ENCODE peak calls at places on chromosomes 4 and X, in six cellular contexts. W, R, X, C, O and H are unnamed samples.
A peak's percentile ranks its signal among the peaks of the same experiment; 100 is the strongest.

GRCh38 chr4:10746371-10747143 is 62.0 kb upstream of the CLNK start:
- DNase-seq in C (no peak), W (peak; percentile 39), O (no peak), X (no peak), R (no peak), H (no peak)

GRCh38 chr4:183906736-183907651 is 1.9 kb downstream of the STOX2 start:
- DNase-seq in X (no peak), O (peak; percentile 6), W (peak; percentile 2), C (no peak), R (no peak), H (no peak)

GRCh38 chr4:16591867-16592266 is 306.6 kb downstream of the LDB2 start:
- DNase-seq in O (peak; percentile 84), C (peak; percentile 58), W (no peak), X (peak; percentile 57), R (no peak), H (no peak)

GRCh38 chrX:147953976-147954375 is 27.2 kb upstream of the FMR1NB start:
- DNase-seq in O (no peak), C (peak; percentile 14), W (no peak), X (peak; percentile 8), R (no peak), H (no peak)

GRCh38 chr4:33086351-33086900 is 2366.3 kb downstream of the PCDH7 start:
- DNase-seq in C (no peak), O (peak; percentile 67), R (no peak), W (peak; percentile 64), X (no peak), H (no peak)

GRCh38 chr4:18566970-18567799 is 545.6 kb upstream of the LCORL start:
- DNase-seq in W (no peak), R (no peak), O (no peak), C (no peak), X (no peak), H (no peak)

GRCh38 chr4:53781614-53782467 is 190.6 kb upstream of the LNX1 start:
- DNase-seq in W (no peak), C (no peak), O (no peak), X (no peak), R (no peak), H (no peak)

GRCh38 chr4:151935411-151935810 is 174.6 kb upstream of the GATB start:
- DNase-seq in O (no peak), W (no peak), C (no peak), X (no peak), R (no peak), H (no peak)

GRCh38 chrX:9788908-9789307 is 2.7 kb downstream of the SHROOM2 start:
- DNase-seq in C (no peak), R (no peak), X (no peak), W (peak; percentile 5), O (peak; percentile 48), H (no peak)

GRCh38 chr4:128191115-128191897 is 96.3 kb downstream of the PGRMC2 start:
- DNase-seq in X (peak; percentile 65), W (peak; percentile 77), O (peak; percentile 81), R (peak; percentile 28), C (peak; percentile 31), H (peak; percentile 25)

GRCh38 chr4:107497054-107497453 is 223.0 kb downstream of the PAPSS1 start:
- DNase-seq in W (no peak), O (no peak), R (no peak), X (no peak), C (no peak), H (no peak)

GRCh38 chrX:14694631-14695030 is 165.3 kb downstream of the GLRA2 start:
- DNase-seq in O (no peak), X (no peak), W (peak; percentile 45), C (no peak), R (no peak), H (no peak)

GRCh38 chr4:41264212-41264611 is 7.5 kb downstream of the UCHL1 start:
- DNase-seq in C (no peak), X (no peak), R (no peak), O (no peak), W (no peak), H (no peak)

GRCh38 chr4:5266991-5267390 is 215.7 kb downstream of the STK32B start:
- DNase-seq in X (no peak), W (peak; percentile 65), R (no peak), C (no peak), O (no peak), H (no peak)

GRCh38 chr4:1862055-1862911 is 6.3 kb upstream of the LETM1 start:
- DNase-seq in R (no peak), W (no peak), X (no peak), O (no peak), C (no peak), H (no peak)

GRCh38 chr4:169254546-169254983 is 16.2 kb downstream of the SH3RF1 start:
- DNase-seq in W (peak; percentile 85), C (no peak), X (peak; percentile 52), O (peak; percentile 89), R (no peak), H (no peak)

GRCh38 chr4:186486172-186486571 is 69.2 kb downstream of the MTNR1A start:
- DNase-seq in O (peak; percentile 20), C (no peak), R (no peak), W (peak; percentile 6), X (no peak), H (no peak)
- H3K4me3 ChIP-seq in O (no peak overlapping the region), C (peak overlapping the region; percentile 45), R (no peak overlapping the region), W (no peak overlapping the region), X (peak overlapping the region; percentile 29), H (no peak overlapping the region)

GRCh38 chr4:661856-662761 is 12.0 kb downstream of the ATP5ME start:
- DNase-seq in C (no peak), O (no peak), R (no peak), W (no peak), X (no peak), H (no peak)

GRCh38 chr4:664713-665231 is 9.3 kb downstream of the ATP5ME start:
- DNase-seq in C (no peak), O (no peak), W (no peak), X (no peak), R (no peak), H (no peak)

GRCh38 chr4:661231-661630 is 12.8 kb downstream of the ATP5ME start:
- DNase-seq in R (no peak), O (no peak), X (no peak), C (no peak), W (no peak), H (no peak)

GRCh38 chr4:663438-664428 is 10.3 kb downstream of the ATP5ME start:
- DNase-seq in X (no peak), C (peak; percentile 54), R (no peak), O (peak; percentile 34), W (no peak), H (no peak)

DNA sequence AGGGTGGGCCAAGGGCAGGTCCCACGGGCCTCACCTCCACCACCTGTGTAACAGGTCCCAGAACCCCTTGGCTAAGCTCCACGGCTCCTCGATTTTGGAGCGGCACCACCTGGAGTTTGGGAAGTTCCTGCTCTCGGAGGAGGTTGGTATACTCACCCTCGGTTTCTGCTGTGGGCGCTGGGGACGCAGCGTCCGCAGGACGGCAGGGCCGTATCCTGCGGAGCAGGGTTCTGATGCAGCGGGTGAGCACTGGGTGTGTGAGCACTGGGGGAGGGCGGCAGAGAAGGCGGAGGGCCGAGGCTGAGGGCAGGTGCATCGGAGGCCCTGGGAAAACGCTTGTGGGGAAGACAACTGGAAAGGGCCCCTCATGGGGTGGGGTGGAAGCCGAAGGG is 11.0 kb downstream of the ATP5ME start:
- DNase-seq in O (no peak), C (no peak), X (no peak), W (no peak), R (no peak), H (no peak)
- H3K4me3 ChIP-seq in O (peak overlapping the region; percentile 53), C (peak overlapping the region; percentile 72), X (peak overlapping the region; percentile 48), W (no peak overlapping the region), R (no peak overlapping the region), H (peak overlapping the region; percentile 54)

GRCh38 chrX:30593435-30594200 is 16.1 kb upstream of the TASL start:
- DNase-seq in O (no peak), W (no peak), R (no peak), X (no peak), C (no peak), H (no peak)
- H3K4me3 ChIP-seq in O (no peak overlapping the region), W (no peak overlapping the region), R (no peak overlapping the region), X (no peak overlapping the region), C (no peak overlapping the region), H (no peak overlapping the region)

GRCh38 chr4:184983660-184984356 is 34.5 kb upstream of the HELT start:
- DNase-seq in W (peak; percentile 61), C (peak; percentile 67), O (peak; percentile 66), X (peak; percentile 23), R (no peak), H (no peak)
- H3K4me3 ChIP-seq in W (no peak overlapping the region), C (no peak overlapping the region), O (no peak overlapping the region), X (no peak overlapping the region), R (no peak overlapping the region), H (no peak overlapping the region)

DNA sequence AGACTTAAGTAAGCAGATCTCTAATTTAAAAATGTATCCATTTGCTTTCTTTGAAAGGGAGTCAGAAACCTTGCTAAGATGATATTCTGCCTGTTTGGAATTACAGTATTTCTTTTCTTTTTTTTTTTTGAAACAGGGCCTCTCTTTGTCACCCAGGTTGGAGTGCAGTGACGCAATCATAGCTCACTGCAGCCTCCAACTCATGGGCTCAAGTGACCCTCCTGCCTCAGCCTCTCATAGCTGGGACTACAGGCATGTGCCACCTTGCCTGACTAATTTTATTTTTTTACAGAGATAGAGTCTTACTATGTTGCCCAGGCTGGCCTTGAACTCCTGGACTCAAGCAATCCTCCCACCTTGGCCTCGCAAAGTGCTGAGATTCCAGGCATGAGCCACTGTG is 40.0 kb downstream of the ANAPC4 start:
- DNase-seq in W (no peak), R (no peak), C (no peak), X (no peak), O (no peak), H (no peak)
- H3K4me3 ChIP-seq in W (no peak overlapping the region), R (no peak overlapping the region), C (no peak overlapping the region), X (no peak overlapping the region), O (no peak overlapping the region), H (no peak overlapping the region)

GRCh38 chrX:34557733-34558132 is 99.4 kb downstream of the TMEM47 start:
- DNase-seq in X (no peak), W (no peak), O (no peak), R (no peak), C (no peak), H (no peak)
- H3K4me3 ChIP-seq in X (no peak overlapping the region), W (no peak overlapping the region), O (no peak overlapping the region), R (no peak overlapping the region), C (no peak overlapping the region), H (no peak overlapping the region)